ENCODE peak calls at places on chromosomes 13 and 19, in seven cellular contexts. One of them, this sample, is unnamed. For H3K4me1, the result is how much of the 10 kb centered on the place peaks cover.

GRCh38 chr19:48628486-48629296 is 8.5 kb downstream of the DBP start:
- DNase-seq in A549: no peak
- DNase-seq in lung: no peak
- DNase-seq in lower lobe of right lung: no peak
- DNase-seq in IMR-90: no peak
- DNase-seq in heart left ventricle: no peak
- DNase-seq in ovary: peak
- DNase-seq in this sample: peak

GRCh38 chr19:55319786-55320185 is 5.4 kb downstream of the TMEM150B start:
- DNase-seq in heart left ventricle: no peak
- DNase-seq in IMR-90: peak
- DNase-seq in A549: no peak
- DNase-seq in lung: no peak
- DNase-seq in ovary: no peak
- DNase-seq in lower lobe of right lung: no peak
- DNase-seq in this sample: no peak

GRCh38 chr13:94550030-94550738 is 45.8 kb downstream of the TGDS start:
- DNase-seq in heart left ventricle: no peak
- DNase-seq in A549: peak
- DNase-seq in lung: peak
- DNase-seq in ovary: no peak
- DNase-seq in lower lobe of right lung: no peak
- DNase-seq in IMR-90: peak
- DNase-seq in this sample: no peak

GRCh38 chr13:27088619-27089018 is 83.0 kb downstream of the USP12 start:
- DNase-seq in IMR-90: no peak
- DNase-seq in A549: no peak
- DNase-seq in heart left ventricle: no peak
- DNase-seq in lower lobe of right lung: no peak
- DNase-seq in lung: no peak
- DNase-seq in ovary: no peak
- DNase-seq in this sample: no peak

GRCh38 chr13:66528903-66529576 is 701.1 kb downstream of the PCDH9 start:
- DNase-seq in heart left ventricle: no peak
- DNase-seq in IMR-90: no peak
- DNase-seq in A549: no peak
- DNase-seq in lower lobe of right lung: no peak
- DNase-seq in ovary: no peak
- DNase-seq in lung: no peak
- DNase-seq in this sample: no peak

GRCh38 chr13:104962411-104962810 is 1573.1 kb downstream of the EFNB2 start:
- DNase-seq in A549: no peak
- DNase-seq in lung: no peak
- DNase-seq in IMR-90: no peak
- DNase-seq in ovary: no peak
- DNase-seq in lower lobe of right lung: no peak
- DNase-seq in heart left ventricle: no peak
- DNase-seq in this sample: no peak

GRCh38 chr13:109974354-109974753 is 188.0 kb upstream of the IRS2 start:
- DNase-seq in heart left ventricle: no peak
- DNase-seq in ovary: no peak
- DNase-seq in lower lobe of right lung: no peak
- DNase-seq in IMR-90: peak
- DNase-seq in A549: no peak
- DNase-seq in lung: no peak
- DNase-seq in this sample: no peak

GRCh38 chr19:30699871-30700280 is 327.7 kb downstream of the ZNF536 start:
- DNase-seq in IMR-90: no peak
- DNase-seq in lower lobe of right lung: no peak
- DNase-seq in ovary: no peak
- DNase-seq in lung: no peak
- DNase-seq in A549: no peak
- DNase-seq in heart left ventricle: no peak
- DNase-seq in this sample: no peak

GRCh38 chr19:17779281-17779930 is 15.5 kb upstream of the B3GNT3 start:
- DNase-seq in lung: peak
- DNase-seq in lower lobe of right lung: peak
- DNase-seq in A549: peak
- DNase-seq in heart left ventricle: peak
- DNase-seq in ovary: peak
- DNase-seq in IMR-90: peak
- DNase-seq in this sample: peak

DNA sequence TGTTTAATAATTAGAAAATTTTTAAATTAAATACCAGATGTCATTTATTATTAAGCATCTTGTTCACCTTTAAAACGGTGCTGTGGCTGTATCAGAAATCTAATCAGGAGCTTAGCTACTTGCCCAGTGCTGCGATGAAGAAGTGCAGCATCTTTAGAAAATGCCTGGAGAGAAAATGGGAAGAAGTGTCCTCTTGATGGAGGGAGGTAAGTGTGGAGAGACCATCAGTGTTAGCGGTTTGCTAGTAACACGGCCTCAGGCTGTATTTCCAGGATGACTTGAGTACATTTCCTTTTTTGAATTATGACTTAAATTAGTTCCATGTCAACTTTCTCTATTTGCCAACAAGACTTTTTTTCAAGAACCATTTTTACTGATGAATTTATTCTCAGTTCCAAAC is 74.1 kb downstream of the SHISA2 start:
- DNase-seq in lung: no peak
- DNase-seq in ovary: no peak
- DNase-seq in heart left ventricle: no peak
- DNase-seq in IMR-90: no peak
- DNase-seq in A549: no peak
- DNase-seq in lower lobe of right lung: no peak
- DNase-seq in this sample: no peak
- H3K4me3 ChIP-seq in lung: no peak
- H3K4me3 ChIP-seq in ovary: no peak
- H3K4me3 ChIP-seq in heart left ventricle: no peak
- H3K4me3 ChIP-seq in IMR-90: no peak
- H3K4me3 ChIP-seq in A549: no peak
- H3K4me3 ChIP-seq in lower lobe of right lung: no peak
- H3K4me3 ChIP-seq in this sample: no peak

GRCh38 chr13:97255515-97255999 is 33.4 kb downstream of the MBNL2 start:
- DNase-seq in IMR-90: peak
- DNase-seq in lower lobe of right lung: no peak
- DNase-seq in A549: no peak
- DNase-seq in lung: no peak
- DNase-seq in heart left ventricle: no peak
- DNase-seq in ovary: no peak
- DNase-seq in this sample: no peak
- H3K4me1 ChIP-seq in IMR-90: under half
- H3K4me1 ChIP-seq in lower lobe of right lung: half or more
- H3K4me1 ChIP-seq in A549: half or more
- H3K4me1 ChIP-seq in lung: half or more
- H3K4me1 ChIP-seq in heart left ventricle: half or more
- H3K4me1 ChIP-seq in ovary: under half
- H3K4me1 ChIP-seq in this sample: under half

GRCh38 chr13:73520566-73521290 is 461.9 kb downstream of the KLF5 start:
- DNase-seq in A549: no peak
- DNase-seq in lung: no peak
- DNase-seq in lower lobe of right lung: no peak
- DNase-seq in heart left ventricle: no peak
- DNase-seq in ovary: no peak
- DNase-seq in IMR-90: no peak
- DNase-seq in this sample: no peak
- H3K4me3 ChIP-seq in A549: no peak
- H3K4me3 ChIP-seq in lung: no peak
- H3K4me3 ChIP-seq in lower lobe of right lung: no peak
- H3K4me3 ChIP-seq in heart left ventricle: no peak
- H3K4me3 ChIP-seq in ovary: no peak
- H3K4me3 ChIP-seq in IMR-90: no peak
- H3K4me3 ChIP-seq in this sample: no peak

GRCh38 chr19:3982701-3983541 is 2.3 kb downstream of the EEF2 start:
- DNase-seq in ovary: no peak
- DNase-seq in lower lobe of right lung: no peak
- DNase-seq in IMR-90: peak
- DNase-seq in A549: no peak
- DNase-seq in heart left ventricle: no peak
- DNase-seq in lung: no peak
- DNase-seq in this sample: no peak

GRCh38 chr19:3980353-3981251 is 4.7 kb downstream of the EEF2 start:
- DNase-seq in A549: no peak
- DNase-seq in heart left ventricle: no peak
- DNase-seq in ovary: peak
- DNase-seq in IMR-90: no peak
- DNase-seq in lower lobe of right lung: no peak
- DNase-seq in lung: no peak
- DNase-seq in this sample: no peak

GRCh38 chr19:3981373-3981735 is 3.9 kb downstream of the EEF2 start:
- DNase-seq in ovary: no peak
- DNase-seq in IMR-90: no peak
- DNase-seq in heart left ventricle: no peak
- DNase-seq in lung: no peak
- DNase-seq in A549: no peak
- DNase-seq in lower lobe of right lung: no peak
- DNase-seq in this sample: no peak

GRCh38 chr19:3983542-3983914 is 1.7 kb downstream of the EEF2 start:
- DNase-seq in lower lobe of right lung: no peak
- DNase-seq in ovary: no peak
- DNase-seq in heart left ventricle: no peak
- DNase-seq in A549: no peak
- DNase-seq in lung: no peak
- DNase-seq in IMR-90: no peak
- DNase-seq in this sample: no peak

DNA sequence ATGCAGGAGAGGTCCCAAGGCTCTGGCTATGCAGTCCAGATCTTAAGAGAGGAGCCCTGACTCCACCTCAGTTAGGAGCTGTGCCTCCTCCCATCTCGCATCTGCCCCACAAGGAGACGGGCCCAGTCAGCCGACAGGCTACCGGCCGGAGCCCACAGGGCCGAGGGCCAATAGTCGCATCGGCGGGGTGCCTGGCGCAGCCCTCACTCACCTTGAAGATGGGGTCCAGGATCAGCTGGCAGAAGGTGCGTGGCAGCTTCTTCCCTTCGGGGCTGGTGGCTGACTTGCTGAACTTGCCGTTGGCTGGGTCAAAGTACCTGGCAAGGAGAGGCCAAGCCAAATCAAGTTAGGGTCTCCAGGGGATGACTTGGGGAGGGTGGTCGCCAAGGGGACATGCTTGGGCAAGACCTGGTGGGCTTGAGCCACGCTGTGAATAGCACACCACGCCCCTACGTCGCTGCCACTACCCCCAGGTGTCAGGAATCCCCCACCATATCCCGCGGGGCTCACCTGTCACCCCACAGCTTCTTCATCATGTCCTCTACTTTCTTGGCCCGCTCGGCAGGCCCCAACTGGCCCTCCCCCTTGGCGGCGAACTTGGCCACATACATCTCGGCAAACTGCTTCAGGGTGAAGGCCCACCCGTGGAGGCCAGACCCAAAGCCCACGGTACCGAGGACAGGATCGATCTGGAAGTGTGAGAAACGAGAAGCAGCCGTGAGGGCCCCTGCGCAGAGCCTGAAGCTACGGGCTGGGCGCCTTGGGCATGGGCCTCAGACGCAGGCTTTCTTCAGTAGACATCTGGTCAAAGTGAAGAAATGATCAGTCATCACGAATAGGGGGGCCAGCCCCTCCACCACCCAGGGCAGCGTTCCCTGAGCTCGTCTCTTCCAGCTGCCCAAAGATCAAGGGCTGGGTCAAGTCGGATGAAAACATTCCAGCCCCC is 3.3 kb downstream of the EEF2 start:
- DNase-seq in lower lobe of right lung: no peak
- DNase-seq in A549: no peak
- DNase-seq in lung: no peak
- DNase-seq in ovary: no peak
- DNase-seq in IMR-90: no peak
- DNase-seq in heart left ventricle: no peak
- DNase-seq in this sample: no peak
- H3K4me1 ChIP-seq in lower lobe of right lung: under half
- H3K4me1 ChIP-seq in A549: under half
- H3K4me1 ChIP-seq in lung: under half
- H3K4me1 ChIP-seq in ovary: under half
- H3K4me1 ChIP-seq in IMR-90: under half
- H3K4me1 ChIP-seq in heart left ventricle: under half
- H3K4me1 ChIP-seq in this sample: under half

DNA sequence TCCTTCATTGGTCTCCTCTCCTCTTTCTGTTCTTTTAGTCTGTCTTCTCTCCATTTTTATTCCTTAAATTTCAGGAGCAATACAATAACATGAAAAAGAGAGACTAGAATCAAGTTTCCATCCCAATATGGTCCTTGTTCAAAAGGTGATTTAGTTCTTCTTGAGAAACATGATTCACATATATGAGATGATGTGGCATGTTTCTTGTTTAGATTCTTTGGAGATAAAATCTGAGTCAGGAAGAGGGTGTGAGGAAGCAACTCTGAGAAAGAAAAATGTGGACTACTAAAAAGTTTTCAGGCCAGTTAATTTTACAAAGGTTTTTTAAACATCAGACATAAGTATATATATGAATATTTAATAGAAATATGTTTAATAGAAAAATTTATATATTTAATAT is 231.4 kb downstream of the OXGR1 start:
- DNase-seq in lung: no peak
- DNase-seq in A549: no peak
- DNase-seq in heart left ventricle: no peak
- DNase-seq in IMR-90: no peak
- DNase-seq in lower lobe of right lung: no peak
- DNase-seq in ovary: no peak
- DNase-seq in this sample: no peak
- H3K4me3 ChIP-seq in lung: no peak
- H3K4me3 ChIP-seq in A549: no peak
- H3K4me3 ChIP-seq in heart left ventricle: no peak
- H3K4me3 ChIP-seq in IMR-90: no peak
- H3K4me3 ChIP-seq in lower lobe of right lung: no peak
- H3K4me3 ChIP-seq in ovary: no peak
- H3K4me3 ChIP-seq in this sample: no peak

DNA sequence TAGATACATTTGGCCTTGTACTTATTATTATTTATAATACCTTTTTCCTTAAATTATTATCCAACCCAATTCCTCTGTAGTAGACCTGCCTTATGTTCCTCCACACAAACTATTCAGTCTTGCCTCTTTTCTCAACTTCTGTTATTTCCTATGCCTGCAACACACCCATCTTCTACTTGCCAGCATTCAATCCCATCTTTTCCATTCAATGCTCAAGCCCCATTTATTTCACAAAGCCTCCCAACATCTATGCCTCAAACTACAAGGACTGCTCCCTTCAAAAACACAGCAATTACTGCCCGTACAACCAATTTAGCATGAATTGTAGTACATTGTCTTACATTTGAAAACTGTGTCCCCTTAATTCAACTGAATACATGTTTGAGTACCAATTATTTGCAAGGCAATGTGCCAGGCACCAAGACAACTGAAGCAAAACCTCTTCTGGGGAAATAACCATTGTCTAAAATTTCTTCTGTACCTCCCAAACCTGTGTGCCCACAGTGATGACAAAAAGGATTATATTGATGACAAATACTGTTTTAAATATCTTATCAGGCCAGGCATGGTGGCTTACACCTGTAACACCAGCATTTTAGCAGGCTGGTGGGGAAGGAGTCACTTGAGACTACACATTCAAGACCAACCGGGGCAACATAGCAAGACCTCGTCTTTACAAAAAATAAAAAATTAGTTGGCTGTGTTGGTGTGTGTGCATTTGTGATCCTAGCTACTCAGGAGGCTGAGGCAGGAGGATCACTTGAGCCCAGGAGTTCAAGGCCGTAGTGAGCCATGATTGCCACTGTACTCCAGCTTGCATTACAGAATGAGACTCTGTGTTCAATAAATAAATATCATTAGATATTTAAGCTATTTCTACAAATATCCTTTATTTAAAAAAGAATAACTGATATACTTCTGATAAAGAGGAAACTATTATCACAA is 35.1 kb downstream of the ELF1 start:
- DNase-seq in heart left ventricle: no peak
- DNase-seq in IMR-90: no peak
- DNase-seq in ovary: no peak
- DNase-seq in A549: no peak
- DNase-seq in lung: no peak
- DNase-seq in lower lobe of right lung: no peak
- DNase-seq in this sample: no peak
- H3K4me1 ChIP-seq in heart left ventricle: under half
- H3K4me1 ChIP-seq in IMR-90: under half
- H3K4me1 ChIP-seq in ovary: under half
- H3K4me1 ChIP-seq in A549: under half
- H3K4me1 ChIP-seq in lung: under half
- H3K4me1 ChIP-seq in lower lobe of right lung: half or more
- H3K4me1 ChIP-seq in this sample: under half

This sample was measured in right lobe of liver.